ENCODE peak calls at places on chromosomes 11 and 22, in six cellular contexts. P is H1, L is HepG2, K is GM12878, N is SK-N-SH, B is K562. Z is an unnamed sample.

GRCh38 chr11:59172345-59173079 is 580 bp downstream of the DTX4 start:
- DNase-seq in P (no peak), L (peak; percentile 10), K (peak; percentile 60), N (peak; percentile 63), B (peak; percentile 37), Z (no peak)

GRCh38 chr11:36463781-36464180 is 46.3 kb downstream of the TRAF6 start:
- DNase-seq in P (no peak), L (no peak), K (no peak), N (no peak), B (no peak), Z (no peak)

GRCh38 chr11:47966621-47967020 is 13.7 kb upstream of the PTPRJ start:
- DNase-seq in P (no peak), L (no peak), K (no peak), N (no peak), B (no peak), Z (no peak)

GRCh38 chr11:34284836-34285235 is 73.0 kb downstream of the ABTB2 start:
- DNase-seq in P (no peak), L (no peak), K (no peak), N (peak; percentile 56), B (no peak), Z (no peak)

GRCh38 chr11:16895306-16895705 is 118.9 kb downstream of the PLEKHA7 start:
- DNase-seq in P (no peak), L (no peak), K (no peak), N (no peak), B (no peak), Z (no peak)

GRCh38 chr11:57094206-57094940 is 87.4 kb upstream of the LRRC55 start:
- DNase-seq in P (no peak), L (no peak), K (no peak), N (no peak), B (no peak), Z (no peak)

GRCh38 chr11:83063073-83063754 is 8.5 kb downstream of the RAB30 start:
- DNase-seq in P (no peak), L (no peak), K (peak; percentile 88), N (no peak), B (no peak), Z (peak; percentile 12)

GRCh38 chr11:45097721-45098493 is 48.5 kb upstream of the PRDM11 start:
- DNase-seq in P (no peak), L (no peak), K (no peak), N (peak; percentile 6), B (peak; percentile 79), Z (peak; percentile 24)

GRCh38 chr11:26143553-26144308 is 188.2 kb upstream of the ANO3 start:
- DNase-seq in P (no peak), L (no peak), K (no peak), N (no peak), B (no peak), Z (no peak)

GRCh38 chr11:131691558-131692041 is 321.2 kb downstream of the NTM start:
- DNase-seq in P (no peak), L (no peak), K (no peak), N (peak; percentile 94), B (peak; percentile 79), Z (no peak)

GRCh38 chr11:18987454-18988231 is 48.4 kb upstream of the MRGPRX1 start:
- DNase-seq in P (no peak), L (no peak), K (no peak), N (no peak), B (no peak), Z (no peak)

GRCh38 chr22:36873614-36874308 is 13.0 kb downstream of the NCF4 start:
- DNase-seq in P (no peak), L (peak; percentile 62), K (peak; percentile 69), N (peak; percentile 62), B (peak; percentile 15), Z (peak; percentile 83)

GRCh38 chr22:25779426-25779825 is 37.4 kb downstream of the MYO18B start:
- DNase-seq in P (no peak), L (no peak), K (no peak), N (no peak), B (no peak), Z (no peak)

GRCh38 chr11:48005878-48006277 is 25.5 kb downstream of the PTPRJ start:
- DNase-seq in P (no peak), L (no peak), K (no peak), N (no peak), B (no peak), Z (no peak)

GRCh38 chr11:11985016-11985715 is 23.3 kb downstream of the DKK3 start:
- DNase-seq in P (no peak), L (no peak), K (no peak), N (no peak), B (no peak), Z (no peak)

GRCh38 chr22:36587289-36588154 is 58.6 kb upstream of the EIF3D start:
- DNase-seq in P (no peak), L (no peak), K (no peak), N (no peak), B (no peak), Z (no peak)

GRCh38 chr22:27724706-27725105 is 76.8 kb downstream of the MN1 start:
- DNase-seq in P (no peak), L (no peak), K (no peak), N (no peak), B (no peak), Z (no peak)

GRCh38 chr11:108221401-108221800 is 1.0 kb downstream of the NPAT start:
- DNase-seq in P (no peak), L (no peak), K (no peak), N (no peak), B (no peak), Z (no peak)

GRCh38 chr22:20154602-20155183 is 3.8 kb upstream of the CCDC188 start:
- DNase-seq in P (no peak), L (no peak), K (no peak), N (peak; percentile 87), B (peak; percentile 77), Z (no peak)

GRCh38 chr11:48033918-48034341 is 53.6 kb downstream of the PTPRJ start:
- DNase-seq in P (no peak), L (no peak), K (no peak), N (no peak), B (no peak), Z (no peak)

GRCh38 chr11:47573321-47573720 is 5.4 kb downstream of the KBTBD4 start:
- DNase-seq in P (no peak), L (no peak), K (no peak), N (no peak), B (peak; percentile 10), Z (no peak)

GRCh38 chr11:100637706-100638105 is 49.4 kb upstream of the ARHGAP42 start:
- DNase-seq in P (no peak), L (no peak), K (no peak), N (no peak), B (no peak), Z (no peak)

GRCh38 chr11:119591836-119592310 is 137.1 kb downstream of the NECTIN1 start:
- DNase-seq in P (no peak), L (no peak), K (no peak), N (no peak), B (no peak), Z (no peak)

GRCh38 chr22:47355388-47355725 is 592.9 kb downstream of the TBC1D22A start:
- DNase-seq in P (no peak), L (no peak), K (no peak), N (no peak), B (no peak), Z (no peak)

GRCh38 chr22:22422629-22423112 is 85.9 kb downstream of the ZNF280B start:
- DNase-seq in P (peak; percentile 21), L (peak; percentile 56), K (peak; percentile 85), N (peak; percentile 49), B (peak; percentile 88), Z (peak; percentile 61)
- TF ChIP-seq CTCF in P (peak; percentile 72), L (peak; percentile 70), K (peak; percentile 55), N (peak; percentile 88), B (no peak), Z (peak; percentile 74)

GRCh38 chr22:49938565-49939136 is 20.2 kb downstream of the CRELD2 start:
- DNase-seq in P (no peak), L (no peak), K (no peak), N (no peak), B (no peak), Z (no peak)
- TF ChIP-seq GABPA in P (no peak), L (no peak), K (no peak), N (no peak), B (no peak), Z (no peak)

GRCh38 chr11:60910281-60910687 is 3.7 kb upstream of the TMEM109 start:
- DNase-seq in P (no peak), L (no peak), K (peak; percentile 94), N (no peak), B (no peak), Z (peak; percentile 75)

GRCh38 chr11:60912223-60912850 is 1.6 kb upstream of the TMEM109 start:
- DNase-seq in P (no peak), L (no peak), K (no peak), N (no peak), B (no peak), Z (no peak)

GRCh38 chr11:60912851-60913550 is 957 bp upstream of the TMEM109 start:
- DNase-seq in P (no peak), L (no peak), K (no peak), N (no peak), B (no peak), Z (no peak)

GRCh38 chr11:60908803-60909202 is 2.4 kb upstream of the PRPF19 start:
- DNase-seq in P (no peak), L (no peak), K (no peak), N (no peak), B (no peak), Z (no peak)

GRCh38 chr11:60910711-60911366 is 3.1 kb upstream of the TMEM109 start:
- DNase-seq in P (no peak), L (no peak), K (no peak), N (no peak), B (no peak), Z (no peak)
- TF ChIP-seq CTCF in P (no peak), L (no peak), K (no peak), N (no peak), B (no peak), Z (no peak)

GRCh38 chr22:38727530-38728451 is 22.0 kb downstream of the GTPBP1 start:
- DNase-seq in P (no peak), L (no peak), K (no peak), N (no peak), B (no peak), Z (no peak)

GRCh38 chr22:38725900-38726655 is 20.3 kb downstream of the GTPBP1 start:
- DNase-seq in P (no peak), L (no peak), K (no peak), N (no peak), B (no peak), Z (no peak)

GRCh38 chr22:38724176-38724575 is 18.4 kb downstream of the GTPBP1 start:
- DNase-seq in P (no peak), L (no peak), K (no peak), N (no peak), B (no peak), Z (no peak)

GRCh38 chr22:38727123-38727522 is 21.4 kb downstream of the GTPBP1 start:
- DNase-seq in P (no peak), L (no peak), K (no peak), N (no peak), B (no peak), Z (no peak)

DNA sequence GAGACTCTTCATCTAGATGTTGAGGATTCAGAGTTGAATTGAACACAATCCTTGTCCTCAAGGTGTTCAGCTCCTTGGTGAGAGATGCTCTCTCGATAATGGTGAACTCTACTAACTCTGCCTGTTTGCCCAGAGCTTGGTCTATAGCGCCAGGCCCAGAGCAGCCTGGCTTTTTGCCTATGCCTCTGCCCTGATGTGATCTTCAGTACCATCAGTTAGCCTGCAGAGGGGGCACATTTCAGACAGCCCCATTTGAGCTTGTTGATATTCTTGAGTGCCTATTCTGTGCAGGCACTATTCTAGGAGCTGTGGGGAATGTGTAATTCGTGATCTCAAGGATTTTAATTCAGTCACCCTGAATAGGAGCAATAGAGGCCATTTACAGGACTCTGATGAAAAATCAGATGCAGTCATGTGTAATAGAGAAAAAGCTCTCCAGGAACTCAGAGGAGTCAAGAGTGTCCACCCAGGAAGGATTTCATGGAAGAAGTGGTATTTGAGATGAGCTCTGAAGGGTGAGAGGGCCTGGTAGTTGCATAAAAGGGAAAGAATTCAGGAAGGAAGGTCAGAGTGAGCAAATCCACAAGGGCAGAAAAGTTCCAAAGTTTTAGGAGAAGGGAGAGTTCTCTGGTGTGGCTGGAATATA is 19.3 kb downstream of the GTPBP1 start:
- DNase-seq in P (no peak), L (peak; percentile 58), K (no peak), N (peak; percentile 44), B (no peak), Z (no peak)
- TF ChIP-seq GABPA in P (no peak), L (no peak), K (no peak), N (no peak), B (no peak), Z (no peak)

Z was measured in HL-60.